ENCODE peak calls at places on chromosomes 3 and 15, in nine cellular contexts. E, M, H, I, T, Y, V, W and F are unnamed samples.

GRCh38 chr3:197847866-197848401 is 56.9 kb downstream of the LRCH3 start:
- DNase-seq in E (no peak), H (no peak), W (peak; percentile 64), V (peak; percentile 49), T (peak; percentile 5), M (no peak), Y (no peak), I (no peak), F (peak; percentile 23)

GRCh38 chr3:171965088-171965712 is 74.2 kb upstream of the FNDC3B start:
- DNase-seq in V (no peak), W (no peak), E (no peak), Y (no peak), T (no peak), H (no peak), M (no peak), I (no peak), F (no peak)

GRCh38 chr3:135491478-135491877 is 474.1 kb upstream of the PPP2R3A start:
- DNase-seq in T (no peak), V (no peak), E (no peak), Y (no peak), H (no peak), I (no peak), M (no peak), W (no peak), F (no peak)

GRCh38 chr3:141275032-141275422 is 43.4 kb downstream of the PXYLP1 start:
- DNase-seq in W (peak; percentile 73), M (no peak), E (no peak), Y (no peak), H (no peak), T (no peak), V (peak; percentile 71), I (peak; percentile 91), F (peak; percentile 15)

GRCh38 chr3:149180057-149180573 is 41.5 kb downstream of the CP start:
- DNase-seq in Y (no peak), E (no peak), T (no peak), V (peak; percentile 96), I (peak; percentile 99), W (peak; percentile 56), H (no peak), M (peak; percentile 100), F (peak; percentile 92)

GRCh38 chr15:101288905-101289513 is 6.0 kb downstream of the SNRPA1 start:
- DNase-seq in I (peak; percentile 37), M (peak; percentile 46), E (no peak), V (peak; percentile 76), T (peak; percentile 27), Y (peak; percentile 47), W (no peak), H (no peak), F (peak; percentile 59)

GRCh38 chr3:56290376-56290775 is 177.9 kb downstream of the ERC2 start:
- DNase-seq in W (no peak), E (no peak), I (no peak), M (no peak), Y (no peak), V (no peak), H (no peak), T (no peak), F (no peak)

GRCh38 chr15:31461375-31461774 is 134.7 kb downstream of the KLF13 start:
- DNase-seq in Y (no peak), T (no peak), I (no peak), E (no peak), W (no peak), H (no peak), M (no peak), V (no peak), F (no peak)